ENCODE peak calls at places on chromosome 16, in ten cellular contexts. W is fibroblast of the conjunctiva; T is fibroblast of the aortic adventitia; C is HEK293T; N is NCI-H748 treated with DMSO at 0.1 percent for 48 hours; G is naive thymus-derived CD8-positive, alpha-beta T cell; L is endothelial cell; P is ascending aorta; J is CD8-positive, alpha-beta memory T cell; K is GM06990. X is an unnamed sample.

GRCh38 chr16:74448990-74449389 is 27.7 kb upstream of the CLEC18B start:
- DNase-seq in J (no peak), L (no peak), W (peak), T (peak), P (peak), C (no peak), G (no peak), K (no peak), N (no peak), X (no peak)

GRCh38 chr16:52873997-52874500 is 178.6 kb downstream of the CHD9NB start:
- DNase-seq in T (no peak), L (no peak), K (no peak), P (no peak), W (no peak), N (no peak), J (no peak), C (no peak), G (no peak), X (no peak)

GRCh38 chr16:83838151-83838550 is 30.4 kb downstream of the HSBP1 start:
- DNase-seq in N (no peak), L (no peak), G (no peak), K (no peak), C (no peak), P (no peak), J (no peak), W (no peak), T (no peak), X (no peak)

GRCh38 chr16:11109551-11109950 is 146.5 kb downstream of the SOCS1 start:
- DNase-seq in C (no peak), W (no peak), P (peak), G (no peak), J (no peak), L (no peak), K (no peak), T (no peak), N (no peak), X (no peak)

GRCh38 chr16:22092143-22092933 is at the start of gene VWA3A:
- DNase-seq in J (no peak), C (peak), W (peak), L (peak), K (no peak), G (no peak), P (no peak), N (no peak), T (peak), X (no peak)

GRCh38 chr16:73048292-73049050 is 543 bp upstream of the ZFHX3 start:
- DNase-seq in K (no peak), T (peak), J (no peak), C (no peak), L (no peak), N (no peak), W (no peak), P (no peak), G (no peak), X (no peak)

GRCh38 chr16:66539628-66540469 is 10.1 kb downstream of the TK2 start:
- DNase-seq in C (no peak), K (peak), L (no peak), P (no peak), W (no peak), J (no peak), G (no peak), N (no peak), T (no peak), X (no peak)

GRCh38 chr16:29984764-29985147 is 10.7 kb downstream of the HIRIP3 start:
- DNase-seq in J (no peak), L (no peak), W (no peak), N (no peak), G (no peak), T (no peak), K (no peak), C (no peak), P (no peak), X (no peak)

GRCh38 chr16:57578521-57579360 is 36.3 kb downstream of the ADGRG5 start:
- DNase-seq in K (no peak), N (no peak), W (no peak), C (no peak), J (no peak), G (no peak), L (no peak), P (no peak), T (no peak), X (no peak)

GRCh38 chr16:28531777-28532744 is 6.7 kb downstream of the NUPR1 start:
- DNase-seq in J (no peak), N (no peak), K (no peak), W (no peak), T (peak), G (no peak), P (no peak), C (no peak), L (no peak), X (no peak)

GRCh38 chr16:61295311-61295710 is 740.9 kb downstream of the CDH8 start:
- DNase-seq in W (no peak), T (no peak), P (no peak), L (no peak), C (no peak), N (no peak), J (no peak), G (no peak), K (no peak), X (no peak)

GRCh38 chr16:73794936-73795335 is 501.7 kb upstream of the PSMD7 start:
- DNase-seq in T (no peak), P (no peak), K (no peak), J (no peak), G (no peak), L (no peak), N (no peak), W (no peak), C (no peak), X (no peak)

GRCh38 chr16:68662035-68662434 is 16.9 kb downstream of the CDH3 start:
- DNase-seq in J (no peak), W (no peak), N (no peak), C (no peak), P (no peak), L (no peak), G (no peak), K (no peak), T (no peak), X (no peak)

GRCh38 chr16:78251115-78251514 is 151.7 kb downstream of the WWOX start:
- DNase-seq in K (no peak), P (no peak), N (no peak), G (no peak), W (no peak), J (no peak), L (no peak), T (no peak), C (no peak), X (no peak)

GRCh38 chr16:20175358-20175757 is 101.7 kb upstream of the GPR139 start:
- DNase-seq in W (no peak), P (no peak), J (no peak), C (no peak), N (no peak), L (no peak), K (no peak), T (no peak), G (no peak), X (no peak)

GRCh38 chr16:84648595-84649510 is 542 bp downstream of the KLHL36 start:
- DNase-seq in J (peak), P (no peak), W (no peak), L (peak), C (peak), N (no peak), T (no peak), K (peak), G (peak), X (peak)

GRCh38 chr16:87800497-87800896 is 34.7 kb upstream of the KLHDC4 start:
- DNase-seq in N (no peak), T (no peak), J (no peak), L (no peak), K (no peak), W (no peak), P (no peak), C (no peak), G (no peak), X (no peak)

GRCh38 chr16:27313422-27314160 is at the start of gene IL4R:
- DNase-seq in K (peak), L (peak), W (peak), P (peak), C (peak), G (peak), N (no peak), T (peak), J (peak), X (peak)

GRCh38 chr16:4015275-4015990 is 100.8 kb downstream of the ADCY9 start:
- DNase-seq in G (no peak), P (no peak), W (no peak), N (no peak), C (no peak), J (no peak), T (no peak), K (no peak), L (no peak), X (peak)

GRCh38 chr16:81752225-81752875 is 26.7 kb upstream of the PLCG2 start:
- DNase-seq in P (peak), N (no peak), C (no peak), W (no peak), K (peak), J (no peak), T (no peak), G (no peak), L (peak), X (peak)

GRCh38 chr16:27724491-27724878 is 174.5 kb downstream of the KATNIP start:
- DNase-seq in G (no peak), W (no peak), N (no peak), C (no peak), P (no peak), T (peak), K (no peak), L (no peak), J (no peak), X (no peak)

GRCh38 chr16:25052530-25052929 is 37.4 kb upstream of the ARHGAP17 start:
- DNase-seq in W (no peak), K (no peak), L (no peak), G (no peak), N (no peak), T (no peak), P (no peak), J (no peak), C (no peak), X (no peak)

GRCh38 chr16:11797957-11798299 is 870 bp upstream of the ZC3H7A start:
- DNase-seq in K (no peak), C (peak), T (no peak), P (no peak), W (no peak), G (no peak), N (no peak), J (no peak), L (peak), X (no peak)

GRCh38 chr16:79163666-79164377 is 436.7 kb downstream of the MAF start:
- DNase-seq in L (no peak), W (no peak), N (peak), T (no peak), G (no peak), P (no peak), K (no peak), C (no peak), J (no peak), X (no peak)

GRCh38 chr16:76577003-76577402 is 299.8 kb downstream of the CNTNAP4 start:
- DNase-seq in G (no peak), L (no peak), W (no peak), N (no peak), K (peak), P (no peak), T (no peak), C (no peak), J (no peak), X (no peak)

GRCh38 chr16:50745940-50746339 is 4.1 kb downstream of the CYLD start:
- DNase-seq in L (no peak), J (no peak), T (no peak), P (no peak), G (no peak), W (no peak), N (no peak), K (no peak), C (no peak), X (no peak)

GRCh38 chr16:71781741-71782140 is 26.9 kb downstream of the AP1G1 start:
- DNase-seq in W (no peak), L (no peak), K (no peak), G (no peak), N (no peak), P (no peak), C (no peak), J (no peak), T (peak), X (no peak)

GRCh38 chr16:78184554-78185183 is 85.2 kb downstream of the WWOX start:
- DNase-seq in C (peak), T (no peak), W (no peak), J (no peak), P (no peak), K (no peak), G (no peak), N (peak), L (no peak), X (no peak)

GRCh38 chr16:14509055-14509454 is 121.0 kb downstream of the PARN start:
- DNase-seq in T (peak), K (no peak), C (no peak), J (no peak), P (no peak), G (no peak), L (no peak), N (no peak), W (no peak), X (no peak)